ENCODE peak calls at places on chromosomes 7 and 10, in eight cellular contexts. One of them, this sample, is unnamed.

GRCh38 chr10:90087197-90088007 is 386.0 kb downstream of the KIF20B start:
- DNase-seq in psoas muscle: no peak
- DNase-seq in EL: peak
- DNase-seq in right atrium auricular region: no peak
- DNase-seq in T-helper 9 cell: no peak
- DNase-seq in naive thymus-derived CD4-positive, alpha-beta T cell: no peak
- DNase-seq in NCI-H748 treated with DMSO at 0.1 percent for 48 hours: no peak
- DNase-seq in AG09309: no peak
- DNase-seq in this sample: no peak

GRCh38 chr10:72162978-72163377 is 52.8 kb upstream of the ANAPC16 start:
- DNase-seq in psoas muscle: no peak
- DNase-seq in EL: peak
- DNase-seq in right atrium auricular region: no peak
- DNase-seq in T-helper 9 cell: no peak
- DNase-seq in naive thymus-derived CD4-positive, alpha-beta T cell: no peak
- DNase-seq in NCI-H748 treated with DMSO at 0.1 percent for 48 hours: no peak
- DNase-seq in AG09309: no peak
- DNase-seq in this sample: no peak

GRCh38 chr7:75813781-75814236 is at the start of gene CCL24:
- DNase-seq in psoas muscle: no peak
- DNase-seq in EL: no peak
- DNase-seq in right atrium auricular region: no peak
- DNase-seq in T-helper 9 cell: no peak
- DNase-seq in naive thymus-derived CD4-positive, alpha-beta T cell: no peak
- DNase-seq in NCI-H748 treated with DMSO at 0.1 percent for 48 hours: no peak
- DNase-seq in AG09309: no peak
- DNase-seq in this sample: no peak

GRCh38 chr7:65892832-65893231 is 20.0 kb downstream of the VKORC1L1 start:
- DNase-seq in psoas muscle: no peak
- DNase-seq in EL: no peak
- DNase-seq in right atrium auricular region: no peak
- DNase-seq in T-helper 9 cell: no peak
- DNase-seq in naive thymus-derived CD4-positive, alpha-beta T cell: no peak
- DNase-seq in NCI-H748 treated with DMSO at 0.1 percent for 48 hours: no peak
- DNase-seq in AG09309: no peak
- DNase-seq in this sample: no peak

GRCh38 chr7:85185355-85186082 is 1.3 kb downstream of the SEMA3D start:
- DNase-seq in psoas muscle: peak
- DNase-seq in EL: peak
- DNase-seq in right atrium auricular region: peak
- DNase-seq in T-helper 9 cell: no peak
- DNase-seq in naive thymus-derived CD4-positive, alpha-beta T cell: no peak
- DNase-seq in NCI-H748 treated with DMSO at 0.1 percent for 48 hours: peak
- DNase-seq in AG09309: no peak
- DNase-seq in this sample: no peak

GRCh38 chr7:10122573-10123100 is 851.0 kb upstream of the PHF14 start:
- DNase-seq in psoas muscle: no peak
- DNase-seq in EL: no peak
- DNase-seq in right atrium auricular region: no peak
- DNase-seq in T-helper 9 cell: no peak
- DNase-seq in naive thymus-derived CD4-positive, alpha-beta T cell: no peak
- DNase-seq in NCI-H748 treated with DMSO at 0.1 percent for 48 hours: peak
- DNase-seq in AG09309: no peak
- DNase-seq in this sample: no peak

GRCh38 chr7:148527717-148528168 is 62.8 kb upstream of the C7orf33 start:
- DNase-seq in psoas muscle: peak
- DNase-seq in EL: peak
- DNase-seq in right atrium auricular region: peak
- DNase-seq in T-helper 9 cell: peak
- DNase-seq in naive thymus-derived CD4-positive, alpha-beta T cell: peak
- DNase-seq in NCI-H748 treated with DMSO at 0.1 percent for 48 hours: peak
- DNase-seq in AG09309: peak
- DNase-seq in this sample: peak

GRCh38 chr7:26691886-26692285 is 172.5 kb downstream of the SKAP2 start:
- DNase-seq in psoas muscle: no peak
- DNase-seq in EL: no peak
- DNase-seq in right atrium auricular region: no peak
- DNase-seq in T-helper 9 cell: no peak
- DNase-seq in naive thymus-derived CD4-positive, alpha-beta T cell: no peak
- DNase-seq in NCI-H748 treated with DMSO at 0.1 percent for 48 hours: no peak
- DNase-seq in AG09309: no peak
- DNase-seq in this sample: no peak

GRCh38 chr10:2256241-2256640 is 518.9 kb upstream of the ADARB2 start:
- DNase-seq in psoas muscle: no peak
- DNase-seq in EL: no peak
- DNase-seq in right atrium auricular region: no peak
- DNase-seq in T-helper 9 cell: no peak
- DNase-seq in naive thymus-derived CD4-positive, alpha-beta T cell: no peak
- DNase-seq in NCI-H748 treated with DMSO at 0.1 percent for 48 hours: no peak
- DNase-seq in AG09309: no peak
- DNase-seq in this sample: no peak

GRCh38 chr7:100887186-100887954 is 2.1 kb downstream of the UFSP1 start:
- DNase-seq in psoas muscle: no peak
- DNase-seq in EL: no peak
- DNase-seq in right atrium auricular region: no peak
- DNase-seq in T-helper 9 cell: peak
- DNase-seq in naive thymus-derived CD4-positive, alpha-beta T cell: peak
- DNase-seq in NCI-H748 treated with DMSO at 0.1 percent for 48 hours: no peak
- DNase-seq in AG09309: no peak
- DNase-seq in this sample: peak

GRCh38 chr10:112915590-112916572 is 34.2 kb upstream of the TCF7L2 start:
- DNase-seq in psoas muscle: no peak
- DNase-seq in EL: peak
- DNase-seq in right atrium auricular region: no peak
- DNase-seq in T-helper 9 cell: no peak
- DNase-seq in naive thymus-derived CD4-positive, alpha-beta T cell: no peak
- DNase-seq in NCI-H748 treated with DMSO at 0.1 percent for 48 hours: no peak
- DNase-seq in AG09309: no peak
- DNase-seq in this sample: no peak

GRCh38 chr7:44608916-44609648 is 2.7 kb downstream of the OGDH start:
- DNase-seq in psoas muscle: no peak
- DNase-seq in EL: peak
- DNase-seq in right atrium auricular region: no peak
- DNase-seq in T-helper 9 cell: peak
- DNase-seq in naive thymus-derived CD4-positive, alpha-beta T cell: no peak
- DNase-seq in NCI-H748 treated with DMSO at 0.1 percent for 48 hours: no peak
- DNase-seq in AG09309: peak
- DNase-seq in this sample: no peak

GRCh38 chr10:50322075-50322474 is 70.8 kb upstream of the ASAH2 start:
- DNase-seq in psoas muscle: no peak
- DNase-seq in EL: peak
- DNase-seq in right atrium auricular region: no peak
- DNase-seq in T-helper 9 cell: no peak
- DNase-seq in naive thymus-derived CD4-positive, alpha-beta T cell: no peak
- DNase-seq in NCI-H748 treated with DMSO at 0.1 percent for 48 hours: no peak
- DNase-seq in AG09309: no peak
- DNase-seq in this sample: no peak

GRCh38 chr10:80137031-80137712 is 4.6 kb downstream of the PLAC9 start:
- DNase-seq in psoas muscle: peak
- DNase-seq in EL: peak
- DNase-seq in right atrium auricular region: peak
- DNase-seq in T-helper 9 cell: no peak
- DNase-seq in naive thymus-derived CD4-positive, alpha-beta T cell: no peak
- DNase-seq in NCI-H748 treated with DMSO at 0.1 percent for 48 hours: no peak
- DNase-seq in AG09309: peak
- DNase-seq in this sample: no peak

GRCh38 chr7:138898255-138898654 is 82.9 kb downstream of the KIAA1549 start:
- DNase-seq in psoas muscle: no peak
- DNase-seq in EL: no peak
- DNase-seq in right atrium auricular region: no peak
- DNase-seq in T-helper 9 cell: no peak
- DNase-seq in naive thymus-derived CD4-positive, alpha-beta T cell: peak
- DNase-seq in NCI-H748 treated with DMSO at 0.1 percent for 48 hours: no peak
- DNase-seq in AG09309: no peak
- DNase-seq in this sample: no peak

GRCh38 chr10:15558136-15558535 is 161.6 kb downstream of the ITGA8 start:
- DNase-seq in psoas muscle: no peak
- DNase-seq in EL: peak
- DNase-seq in right atrium auricular region: no peak
- DNase-seq in T-helper 9 cell: no peak
- DNase-seq in naive thymus-derived CD4-positive, alpha-beta T cell: no peak
- DNase-seq in NCI-H748 treated with DMSO at 0.1 percent for 48 hours: no peak
- DNase-seq in AG09309: peak
- DNase-seq in this sample: no peak

GRCh38 chr7:136016649-136017395 is 39.7 kb upstream of the MTPN start:
- DNase-seq in psoas muscle: no peak
- DNase-seq in EL: no peak
- DNase-seq in right atrium auricular region: no peak
- DNase-seq in T-helper 9 cell: no peak
- DNase-seq in naive thymus-derived CD4-positive, alpha-beta T cell: no peak
- DNase-seq in NCI-H748 treated with DMSO at 0.1 percent for 48 hours: no peak
- DNase-seq in AG09309: no peak
- DNase-seq in this sample: no peak

GRCh38 chr10:103025696-103026095 is 107.6 kb downstream of the CNNM2 start:
- DNase-seq in psoas muscle: no peak
- DNase-seq in EL: no peak
- DNase-seq in right atrium auricular region: no peak
- DNase-seq in T-helper 9 cell: no peak
- DNase-seq in naive thymus-derived CD4-positive, alpha-beta T cell: no peak
- DNase-seq in NCI-H748 treated with DMSO at 0.1 percent for 48 hours: no peak
- DNase-seq in AG09309: no peak
- DNase-seq in this sample: no peak

GRCh38 chr10:101337836-101338235 is 16.1 kb upstream of the BTRC start:
- DNase-seq in psoas muscle: no peak
- DNase-seq in EL: no peak
- DNase-seq in right atrium auricular region: no peak
- DNase-seq in T-helper 9 cell: no peak
- DNase-seq in naive thymus-derived CD4-positive, alpha-beta T cell: no peak
- DNase-seq in NCI-H748 treated with DMSO at 0.1 percent for 48 hours: no peak
- DNase-seq in AG09309: no peak
- DNase-seq in this sample: no peak

GRCh38 chr7:127678947-127679346 is 27.0 kb downstream of the SND1 start:
- DNase-seq in psoas muscle: no peak
- DNase-seq in EL: peak
- DNase-seq in right atrium auricular region: no peak
- DNase-seq in T-helper 9 cell: no peak
- DNase-seq in naive thymus-derived CD4-positive, alpha-beta T cell: no peak
- DNase-seq in NCI-H748 treated with DMSO at 0.1 percent for 48 hours: no peak
- DNase-seq in AG09309: no peak
- DNase-seq in this sample: no peak

GRCh38 chr10:112160834-112161233 is 22.7 kb downstream of the GPAM start:
- DNase-seq in psoas muscle: no peak
- DNase-seq in EL: no peak
- DNase-seq in right atrium auricular region: no peak
- DNase-seq in T-helper 9 cell: no peak
- DNase-seq in naive thymus-derived CD4-positive, alpha-beta T cell: no peak
- DNase-seq in NCI-H748 treated with DMSO at 0.1 percent for 48 hours: no peak
- DNase-seq in AG09309: no peak
- DNase-seq in this sample: no peak

GRCh38 chr10:75512534-75512933 is 81.1 kb downstream of the LRMDA start:
- DNase-seq in psoas muscle: no peak
- DNase-seq in EL: no peak
- DNase-seq in right atrium auricular region: no peak
- DNase-seq in T-helper 9 cell: no peak
- DNase-seq in naive thymus-derived CD4-positive, alpha-beta T cell: no peak
- DNase-seq in NCI-H748 treated with DMSO at 0.1 percent for 48 hours: no peak
- DNase-seq in AG09309: no peak
- DNase-seq in this sample: no peak

GRCh38 chr10:4474829-4475228 is 351.2 kb upstream of the AKR1E2 start:
- DNase-seq in psoas muscle: no peak
- DNase-seq in EL: no peak
- DNase-seq in right atrium auricular region: no peak
- DNase-seq in T-helper 9 cell: no peak
- DNase-seq in naive thymus-derived CD4-positive, alpha-beta T cell: no peak
- DNase-seq in NCI-H748 treated with DMSO at 0.1 percent for 48 hours: no peak
- DNase-seq in AG09309: no peak
- DNase-seq in this sample: no peak

GRCh38 chr7:90412458-90413184 is 9.4 kb downstream of the CLDN12 start:
- DNase-seq in psoas muscle: peak
- DNase-seq in EL: peak
- DNase-seq in right atrium auricular region: no peak
- DNase-seq in T-helper 9 cell: no peak
- DNase-seq in naive thymus-derived CD4-positive, alpha-beta T cell: no peak
- DNase-seq in NCI-H748 treated with DMSO at 0.1 percent for 48 hours: no peak
- DNase-seq in AG09309: no peak
- DNase-seq in this sample: no peak

GRCh38 chr7:48710995-48711394 is 213.4 kb upstream of the CDC14C start:
- DNase-seq in psoas muscle: no peak
- DNase-seq in EL: no peak
- DNase-seq in right atrium auricular region: no peak
- DNase-seq in T-helper 9 cell: no peak
- DNase-seq in naive thymus-derived CD4-positive, alpha-beta T cell: no peak
- DNase-seq in NCI-H748 treated with DMSO at 0.1 percent for 48 hours: no peak
- DNase-seq in AG09309: no peak
- DNase-seq in this sample: no peak

GRCh38 chr7:41890631-41891265 is 187.9 kb upstream of the INHBA start:
- DNase-seq in psoas muscle: no peak
- DNase-seq in EL: no peak
- DNase-seq in right atrium auricular region: no peak
- DNase-seq in T-helper 9 cell: no peak
- DNase-seq in naive thymus-derived CD4-positive, alpha-beta T cell: no peak
- DNase-seq in NCI-H748 treated with DMSO at 0.1 percent for 48 hours: no peak
- DNase-seq in AG09309: no peak
- DNase-seq in this sample: no peak

GRCh38 chr10:22346087-22346661 is 878 bp downstream of the SPAG6 start:
- DNase-seq in psoas muscle: no peak
- DNase-seq in EL: no peak
- DNase-seq in right atrium auricular region: no peak
- DNase-seq in T-helper 9 cell: no peak
- DNase-seq in naive thymus-derived CD4-positive, alpha-beta T cell: no peak
- DNase-seq in NCI-H748 treated with DMSO at 0.1 percent for 48 hours: no peak
- DNase-seq in AG09309: no peak
- DNase-seq in this sample: no peak

GRCh38 chr7:117582219-117582704 is 102.4 kb downstream of the CFTR start:
- DNase-seq in psoas muscle: peak
- DNase-seq in EL: peak
- DNase-seq in right atrium auricular region: peak
- DNase-seq in T-helper 9 cell: no peak
- DNase-seq in naive thymus-derived CD4-positive, alpha-beta T cell: no peak
- DNase-seq in NCI-H748 treated with DMSO at 0.1 percent for 48 hours: no peak
- DNase-seq in AG09309: peak
- DNase-seq in this sample: no peak

GRCh38 chr7:129066290-129067131 is 11.6 kb upstream of the TNPO3 start:
- DNase-seq in psoas muscle: no peak
- DNase-seq in EL: peak
- DNase-seq in right atrium auricular region: peak
- DNase-seq in T-helper 9 cell: no peak
- DNase-seq in naive thymus-derived CD4-positive, alpha-beta T cell: no peak
- DNase-seq in NCI-H748 treated with DMSO at 0.1 percent for 48 hours: no peak
- DNase-seq in AG09309: peak
- DNase-seq in this sample: no peak

GRCh38 chr7:151518105-151518780 is 1.5 kb downstream of the RHEB start:
- DNase-seq in psoas muscle: peak
- DNase-seq in EL: peak
- DNase-seq in right atrium auricular region: peak
- DNase-seq in T-helper 9 cell: peak
- DNase-seq in naive thymus-derived CD4-positive, alpha-beta T cell: peak
- DNase-seq in NCI-H748 treated with DMSO at 0.1 percent for 48 hours: no peak
- DNase-seq in AG09309: no peak
- DNase-seq in this sample: peak

GRCh38 chr10:218753-219152 is 83.5 kb downstream of the ZMYND11 start:
- DNase-seq in psoas muscle: no peak
- DNase-seq in EL: no peak
- DNase-seq in right atrium auricular region: no peak
- DNase-seq in T-helper 9 cell: no peak
- DNase-seq in naive thymus-derived CD4-positive, alpha-beta T cell: no peak
- DNase-seq in NCI-H748 treated with DMSO at 0.1 percent for 48 hours: no peak
- DNase-seq in AG09309: no peak
- DNase-seq in this sample: no peak

GRCh38 chr7:2205036-2205780 is 27.5 kb downstream of the MAD1L1 start:
- DNase-seq in psoas muscle: no peak
- DNase-seq in EL: no peak
- DNase-seq in right atrium auricular region: no peak
- DNase-seq in T-helper 9 cell: no peak
- DNase-seq in naive thymus-derived CD4-positive, alpha-beta T cell: no peak
- DNase-seq in NCI-H748 treated with DMSO at 0.1 percent for 48 hours: no peak
- DNase-seq in AG09309: no peak
- DNase-seq in this sample: no peak

GRCh38 chr10:69994262-69994661 is 58.4 kb upstream of the MACROH2A2 start:
- DNase-seq in psoas muscle: no peak
- DNase-seq in EL: peak
- DNase-seq in right atrium auricular region: no peak
- DNase-seq in T-helper 9 cell: no peak
- DNase-seq in naive thymus-derived CD4-positive, alpha-beta T cell: no peak
- DNase-seq in NCI-H748 treated with DMSO at 0.1 percent for 48 hours: no peak
- DNase-seq in AG09309: no peak
- DNase-seq in this sample: no peak

GRCh38 chr7:138842111-138842510 is 44.1 kb upstream of the ATP6V0A4 start:
- DNase-seq in psoas muscle: no peak
- DNase-seq in EL: peak
- DNase-seq in right atrium auricular region: no peak
- DNase-seq in T-helper 9 cell: no peak
- DNase-seq in naive thymus-derived CD4-positive, alpha-beta T cell: no peak
- DNase-seq in NCI-H748 treated with DMSO at 0.1 percent for 48 hours: no peak
- DNase-seq in AG09309: no peak
- DNase-seq in this sample: no peak